ENCODE peak calls at places on chromosomes 7 and 10, in ten cellular contexts. Y is GM23248; R is EH; K is IMR-90; O is hepatocyte; T is activated T-helper 1 cell treated with anti-CD3 and anti-CD28 coated beads, Interleukin-12 subunit alpha, Interleukin-12 subunit beta, Interleukin-2, Interleukin-4 antibody, amounts not matched to agents 30 ng/mL and 10 ng/mL and 1 ng/mL, durations not matched to agents 14 hours and 24 hours and 36 hours; E is left ventricle myocardium inferior; S is activated CD8-positive, alpha-beta memory T cell treated with anti-CD3 and anti-CD28 coated beads for 48 hours; J is GOT3; W is T-helper 2 cell. P is an unnamed sample.

GRCh38 chr7:151381333-151382078 is 28.3 kb downstream of the WDR86 start:
- DNase-seq in K (no peak), Y (peak; percentile 22), R (no peak), S (no peak), O (no peak), E (no peak), J (no peak), T (no peak), W (peak; percentile 48), P (peak; percentile 20)

GRCh38 chr7:3065724-3066143 is 22.1 kb upstream of the CARD11 start:
- DNase-seq in J (no peak), W (peak; percentile 33), R (no peak), T (peak; percentile 37), S (peak; percentile 42), O (peak; percentile 31), E (no peak), K (peak; percentile 4), Y (peak; percentile 7), P (peak; percentile 74)

GRCh38 chr10:3527144-3527543 is 257.9 kb downstream of the KLF6 start:
- DNase-seq in S (no peak), J (no peak), W (no peak), Y (peak; percentile 80), T (no peak), R (peak; percentile 86), O (no peak), E (no peak), K (peak; percentile 55), P (no peak)

GRCh38 chr10:127635882-127636281 is 86.8 kb downstream of the NPS start:
- DNase-seq in J (no peak), S (no peak), T (no peak), K (no peak), Y (no peak), W (no peak), R (no peak), O (no peak), E (no peak), P (no peak)

GRCh38 chr10:96718304-96718990 is 1.9 kb downstream of the PIK3AP1 start:
- DNase-seq in J (no peak), R (no peak), E (no peak), O (no peak), Y (no peak), K (no peak), S (no peak), W (no peak), T (no peak), P (no peak)

GRCh38 chr7:22728416-22729029 is 1.5 kb downstream of the IL6 start:
- DNase-seq in O (peak; percentile 56), W (no peak), T (no peak), E (no peak), J (no peak), R (peak; percentile 69), Y (peak; percentile 81), S (no peak), K (peak; percentile 71), P (no peak)

GRCh38 chr7:3404490-3404889 is 103.4 kb downstream of the SDK1 start:
- DNase-seq in T (no peak), Y (no peak), O (peak; percentile 26), R (peak; percentile 1), S (no peak), E (no peak), J (no peak), K (peak; percentile 56), W (no peak), P (no peak)

GRCh38 chr7:150940446-150941102 is 37.5 kb downstream of the KCNH2 start:
- DNase-seq in Y (no peak), K (no peak), O (no peak), W (no peak), J (no peak), E (no peak), S (no peak), R (no peak), T (no peak), P (no peak)

GRCh38 chr7:45582868-45583277 is 8.7 kb downstream of the ADCY1 start:
- DNase-seq in W (no peak), O (no peak), T (no peak), E (no peak), Y (no peak), J (no peak), R (no peak), S (no peak), K (no peak), P (no peak)

GRCh38 chr7:116259821-116260440 is 49.6 kb downstream of the TES start:
- DNase-seq in Y (peak; percentile 90), O (no peak), T (no peak), E (no peak), S (no peak), K (peak; percentile 79), W (no peak), R (peak; percentile 89), J (no peak), P (no peak)

GRCh38 chr10:31242902-31243301 is 76.1 kb upstream of the ZEB1 start:
- DNase-seq in T (no peak), K (peak; percentile 99), W (no peak), Y (peak; percentile 98), R (peak; percentile 91), S (peak; percentile 16), J (peak; percentile 3), O (peak; percentile 55), E (no peak), P (peak; percentile 46)

GRCh38 chr10:71726673-71727428 is 7.3 kb upstream of the C10orf105 start:
- DNase-seq in R (no peak), O (no peak), J (no peak), K (no peak), S (no peak), E (no peak), Y (no peak), W (no peak), T (peak; percentile 43), P (peak; percentile 55)

GRCh38 chr7:121395494-121395960 is 581 bp downstream of the FAM3C start:
- DNase-seq in O (peak; percentile 54), S (no peak), J (no peak), Y (peak; percentile 61), T (peak; percentile 45), K (peak; percentile 13), W (peak; percentile 22), E (no peak), R (peak; percentile 61), P (peak; percentile 67)

GRCh38 chr10:91420868-91421267 is 10.7 kb downstream of the HECTD2 start:
- DNase-seq in W (no peak), R (peak; percentile 60), K (peak; percentile 62), O (no peak), S (no peak), T (no peak), E (no peak), Y (peak; percentile 76), J (no peak), P (no peak)

GRCh38 chr7:47470567-47471357 is 111.1 kb downstream of the TNS3 start:
- DNase-seq in K (no peak), Y (peak; percentile 13), W (no peak), O (peak; percentile 75), S (no peak), E (no peak), T (no peak), R (no peak), J (no peak), P (no peak)

GRCh38 chr7:47791682-47792081 is 156.6 kb downstream of the PKD1L1 start:
- DNase-seq in E (no peak), T (no peak), K (no peak), W (no peak), S (no peak), J (no peak), O (no peak), R (no peak), Y (no peak), P (no peak)

GRCh38 chr7:8103282-8103681 is 134.7 kb downstream of the GLCCI1 start:
- DNase-seq in W (no peak), K (no peak), Y (no peak), O (no peak), J (no peak), E (no peak), S (no peak), R (no peak), T (no peak), P (no peak)

GRCh38 chr7:25891591-25891990 is 260.4 kb upstream of the NFE2L3 start:
- DNase-seq in Y (no peak), R (peak; percentile 2), K (no peak), E (no peak), S (no peak), T (no peak), O (no peak), J (no peak), W (no peak), P (no peak)

GRCh38 chr10:131212763-131213325 is 98.7 kb downstream of the TCERG1L start:
- DNase-seq in E (no peak), R (no peak), K (no peak), W (no peak), Y (no peak), T (no peak), J (no peak), S (no peak), O (no peak), P (no peak)

GRCh38 chr7:30764030-30764991 is 6.9 kb upstream of the MINDY4 start:
- DNase-seq in R (peak; percentile 67), Y (peak; percentile 37), K (peak; percentile 34), W (no peak), T (no peak), J (no peak), E (no peak), O (peak; percentile 55), S (no peak), P (no peak)

GRCh38 chr7:136056827-136057226 is 79.7 kb upstream of the MTPN start:
- DNase-seq in T (no peak), K (no peak), R (no peak), Y (no peak), E (no peak), J (no peak), W (no peak), O (no peak), S (no peak), P (no peak)

GRCh38 chr10:25604591-25604990 is 329.4 kb upstream of the MYO3A start:
- DNase-seq in W (no peak), J (no peak), K (no peak), Y (no peak), E (no peak), T (no peak), O (no peak), R (no peak), S (no peak), P (no peak)

P was measured in stimulated activated naive CD8-positive, alpha-beta T cell treated with anti-CD3 and anti-CD28 coated beads, Interleukin-15, amount 100 ng/mL, for 72 hours.